ENCODE peak calls at places on chromosomes 2 and 18, in eight cellular contexts. A is sigmoid colon, C is ovary, R is transverse colon, S is K562, D is stomach, I is tibial nerve, Q is HepG2. L is an unnamed sample.

GRCh38 chr18:66219817-66220216 is 384.1 kb downstream of the CDH19 start:
- DNase-seq in A (no peak), C (no peak), R (no peak), S (no peak), D (no peak), I (no peak), Q (no peak), L (no peak)

GRCh38 chr2:172204309-172204708 is 101.6 kb upstream of the DLX2 start:
- DNase-seq in A (no peak), C (no peak), R (no peak), S (no peak), D (no peak), I (no peak), Q (no peak), L (no peak)

GRCh38 chr18:55651236-55651635 is 63.2 kb upstream of the TCF4 start:
- DNase-seq in A (no peak), C (no peak), R (no peak), S (no peak), D (no peak), I (no peak), Q (no peak), L (no peak)

GRCh38 chr2:241035142-241035817 is 36.9 kb downstream of the SNED1 start:
- DNase-seq in A (peak), C (no peak), R (no peak), S (no peak), D (no peak), I (no peak), Q (no peak), L (no peak)

GRCh38 chr18:80133124-80133523 is 24.1 kb downstream of the ADNP2 start:
- DNase-seq in A (no peak), C (no peak), R (no peak), S (no peak), D (no peak), I (no peak), Q (no peak), L (no peak)

GRCh38 chr18:22933206-22933957 is at the start of gene RBBP8:
- DNase-seq in A (peak), C (peak), R (peak), S (peak), D (peak), I (peak), Q (peak), L (peak)

GRCh38 chr18:26003391-26003790 is 87.0 kb downstream of the SS18 start:
- DNase-seq in A (no peak), C (no peak), R (no peak), S (no peak), D (no peak), I (no peak), Q (no peak), L (no peak)

GRCh38 chr2:236748801-236749200 is 179.2 kb downstream of the ACKR3 start:
- DNase-seq in A (no peak), C (no peak), R (no peak), S (no peak), D (peak), I (no peak), Q (no peak), L (no peak)

GRCh38 chr2:224638338-224638823 is 53.2 kb upstream of the CUL3 start:
- DNase-seq in A (no peak), C (no peak), R (peak), S (no peak), D (peak), I (no peak), Q (no peak), L (no peak)

GRCh38 chr2:133608291-133608690 is 40.0 kb upstream of the NCKAP5 start:
- DNase-seq in A (no peak), C (no peak), R (no peak), S (no peak), D (no peak), I (no peak), Q (no peak), L (no peak)

GRCh38 chr2:218805627-218806026 is 23.7 kb downstream of the CYP27A1 start:
- DNase-seq in A (no peak), C (no peak), R (no peak), S (no peak), D (no peak), I (no peak), Q (peak), L (no peak)

GRCh38 chr2:137838255-137839092 is 125.8 kb upstream of the HNMT start:
- DNase-seq in A (no peak), C (no peak), R (no peak), S (peak), D (no peak), I (no peak), Q (peak), L (peak)

GRCh38 chr2:46784278-46784677 is 131.3 kb downstream of the MCFD2 start:
- DNase-seq in A (no peak), C (no peak), R (no peak), S (no peak), D (no peak), I (no peak), Q (no peak), L (no peak)

GRCh38 chr18:11514267-11514666 is 95.1 kb upstream of the SLC35G4 start:
- DNase-seq in A (no peak), C (no peak), R (no peak), S (no peak), D (no peak), I (no peak), Q (no peak), L (no peak)

GRCh38 chr2:228700638-228701037 is 519.2 kb upstream of the SPHKAP start:
- DNase-seq in A (no peak), C (no peak), R (no peak), S (no peak), D (no peak), I (no peak), Q (no peak), L (no peak)

GRCh38 chr2:228699400-228699799 is 517.9 kb upstream of the SPHKAP start:
- DNase-seq in A (no peak), C (no peak), R (no peak), S (no peak), D (no peak), I (no peak), Q (no peak), L (no peak)

GRCh38 chr2:228699888-228700287 is 518.4 kb upstream of the SPHKAP start:
- DNase-seq in A (no peak), C (no peak), R (no peak), S (no peak), D (no peak), I (no peak), Q (no peak), L (no peak)

GRCh38 chr2:228698963-228699362 is 517.5 kb upstream of the SPHKAP start:
- DNase-seq in A (no peak), C (no peak), R (no peak), S (no peak), D (no peak), I (no peak), Q (no peak), L (no peak)

GRCh38 chr2:228697456-228697855 is 516.0 kb upstream of the SPHKAP start:
- DNase-seq in A (no peak), C (no peak), R (no peak), S (no peak), D (no peak), I (no peak), Q (no peak), L (no peak)
- TF ChIP-seq EP300 in A (no peak), C (no peak), R (no peak), S (no peak), D (no peak), I (no peak), Q (no peak), L (no peak)

DNA sequence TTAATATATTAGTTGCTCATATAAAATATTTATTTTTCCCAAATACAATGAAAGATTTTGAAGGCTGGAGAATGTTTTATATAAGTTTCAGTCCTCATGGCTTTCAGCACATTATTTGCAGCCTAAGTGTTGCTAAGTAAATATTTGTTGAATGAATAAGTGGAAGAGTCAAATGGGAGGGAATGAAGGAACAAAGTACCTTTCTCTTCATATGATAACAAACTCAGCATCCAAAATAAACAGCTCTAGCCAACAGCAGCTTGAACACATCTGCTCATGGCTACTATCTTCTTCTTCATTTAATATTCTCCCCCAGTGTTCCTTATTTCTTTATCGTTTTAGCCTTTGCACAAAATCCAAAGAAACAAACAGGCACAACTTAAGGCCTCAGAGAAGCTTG is 385.2 kb upstream of the PIK3C3 start:
- DNase-seq in A (no peak), C (no peak), R (no peak), S (no peak), D (no peak), I (no peak), Q (no peak), L (no peak)
- TF ChIP-seq EP300 in A (no peak), C (no peak), R (no peak), S (no peak), D (no peak), I (no peak), Q (no peak), L (no peak)

GRCh38 chr2:61229936-61230335 is 67.9 kb downstream of the C2orf74 start:
- DNase-seq in A (no peak), C (no peak), R (no peak), S (no peak), D (no peak), I (no peak), Q (no peak), L (no peak)

GRCh38 chr2:61238221-61238620 is 76.2 kb downstream of the C2orf74 start:
- DNase-seq in A (no peak), C (no peak), R (no peak), S (no peak), D (no peak), I (no peak), Q (no peak), L (no peak)

GRCh38 chr2:61235716-61236115 is 73.7 kb downstream of the C2orf74 start:
- DNase-seq in A (no peak), C (no peak), R (no peak), S (no peak), D (no peak), I (no peak), Q (no peak), L (no peak)

DNA sequence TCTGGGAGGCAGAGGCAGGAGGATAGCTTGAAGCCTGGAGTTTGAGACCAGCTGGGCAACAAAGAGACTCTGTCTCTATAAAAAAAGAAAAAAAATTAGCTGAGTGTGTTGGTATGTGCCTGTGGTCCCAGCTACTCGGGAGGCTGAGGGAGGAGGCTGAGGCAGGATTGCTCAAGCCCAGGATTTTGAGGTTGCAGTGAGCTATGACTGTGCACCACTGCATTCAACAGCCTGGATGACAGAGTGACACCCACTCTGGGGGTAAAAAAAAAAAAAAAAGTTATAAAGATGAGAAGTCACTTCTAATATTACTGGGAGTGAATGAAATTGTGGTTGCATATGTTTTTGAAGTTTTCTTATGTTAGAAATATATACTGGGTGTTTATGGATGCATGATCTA is 71.6 kb downstream of the C2orf74 start:
- DNase-seq in A (no peak), C (no peak), R (no peak), S (no peak), D (no peak), I (no peak), Q (no peak), L (no peak)
- TF ChIP-seq EP300 in A (no peak), C (no peak), R (no peak), S (no peak), D (no peak), I (no peak), Q (no peak), L (no peak)

DNA sequence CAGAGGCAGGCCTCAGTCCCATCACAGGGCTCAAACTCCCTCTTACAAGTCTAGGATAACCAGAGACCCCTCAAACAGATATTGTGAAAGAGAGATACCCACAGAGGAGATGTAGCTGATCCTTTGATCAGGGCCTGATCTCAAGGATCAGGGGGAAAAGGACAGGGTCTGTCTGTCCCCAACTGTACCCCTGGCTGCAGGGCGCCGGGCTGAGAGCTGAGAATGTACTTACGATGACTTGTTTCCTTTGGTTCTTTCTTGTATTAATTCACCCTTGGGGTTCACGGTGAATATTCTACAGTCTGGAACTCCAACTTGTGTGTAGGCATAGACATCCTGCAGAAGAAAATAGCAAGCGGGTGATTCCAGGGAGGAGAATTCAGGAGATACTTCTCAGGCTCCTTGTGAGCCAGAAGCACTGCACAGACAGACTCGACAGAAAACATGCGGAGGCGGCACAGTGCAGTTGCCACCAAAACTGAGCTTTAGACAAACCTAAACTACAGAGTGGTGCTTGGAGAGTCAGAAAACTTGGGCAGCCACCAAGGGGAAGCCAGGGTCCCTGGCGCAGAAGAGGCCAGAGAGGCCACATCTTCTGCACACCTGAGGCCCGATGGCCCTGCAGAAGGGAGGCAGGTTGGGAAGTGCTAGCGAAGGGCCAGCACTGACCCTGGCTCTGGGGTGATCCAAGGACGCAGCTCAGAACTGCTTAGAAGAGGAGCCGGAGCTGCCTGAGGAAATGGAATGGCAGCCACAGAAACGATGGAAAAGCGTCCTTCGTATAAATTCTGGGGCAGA is 73.9 kb downstream of the EMILIN2 start:
- DNase-seq in A (no peak), C (no peak), R (no peak), S (no peak), D (no peak), I (no peak), Q (no peak), L (no peak)
- TF ChIP-seq EP300 in A (no peak), C (no peak), R (no peak), S (no peak), D (no peak), I (no peak), Q (no peak), L (no peak)

DNA sequence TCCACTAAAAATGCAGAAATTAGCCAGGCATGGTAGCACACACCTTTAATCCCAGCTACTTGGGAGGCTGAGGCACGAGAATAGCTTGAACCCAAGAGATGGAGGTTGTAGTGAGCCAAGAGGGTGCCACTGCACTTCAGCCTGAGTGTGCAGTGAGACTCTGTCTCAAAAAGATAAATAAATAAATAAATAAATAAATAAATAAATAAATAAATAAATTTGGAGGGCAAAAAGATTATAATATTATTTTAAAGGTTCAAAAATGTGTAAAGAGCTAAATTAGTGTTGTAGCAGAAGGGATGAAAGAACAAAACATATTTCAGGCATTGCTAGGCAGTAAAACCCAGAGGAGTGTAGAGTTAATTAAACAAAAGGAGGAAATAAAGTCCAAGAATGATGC is 1136.4 kb upstream of the CDH2 start:
- DNase-seq in A (no peak), C (no peak), R (no peak), S (no peak), D (no peak), I (no peak), Q (no peak), L (no peak)
- TF ChIP-seq EP300 in A (no peak), C (no peak), R (no peak), S (no peak), D (no peak), I (no peak), Q (no peak), L (no peak)

GRCh38 chr2:159960413-159960812 is 102.0 kb downstream of the PLA2R1 start:
- DNase-seq in A (no peak), C (no peak), R (no peak), S (no peak), D (no peak), I (no peak), Q (no peak), L (peak)
- TF ChIP-seq EP300 in A (no peak), C (no peak), R (no peak), S (no peak), D (no peak), I (no peak), Q (no peak), L (no peak)

GRCh38 chr2:151907933-151908882 is 80.0 kb upstream of the ARL5A start:
- DNase-seq in A (no peak), C (no peak), R (no peak), S (no peak), D (no peak), I (no peak), Q (no peak), L (no peak)
- TF ChIP-seq EP300 in A (no peak), C (no peak), R (no peak), S (peak), D (no peak), I (no peak), Q (no peak), L (no peak)